ENCODE peak calls at places on chromosomes 6 and 20, in eight cellular contexts. X is small intestine; P is HCT116; V is PC-3; E is thoracic aorta; T is left ventricle myocardium inferior; D is effector memory CD4-positive, alpha-beta T cell; F is psoas muscle. R is an unnamed sample.

GRCh38 chr6:45478235-45478634 is 100.5 kb upstream of the SUPT3H start:
- DNase-seq in X (no peak), P (no peak), V (peak; percentile 71), E (no peak), T (no peak), D (no peak), F (no peak), R (no peak)

GRCh38 chr20:53934421-53935352 is 135.7 kb downstream of the BCAS1 start:
- DNase-seq in X (no peak), P (no peak), V (peak; percentile 40), E (no peak), T (peak; percentile 33), D (no peak), F (no peak), R (no peak)

GRCh38 chr6:163760860-163761259 is 346.3 kb downstream of the QKI start:
- DNase-seq in X (no peak), P (no peak), V (no peak), E (no peak), T (no peak), D (no peak), F (no peak), R (no peak)

GRCh38 chr6:33718713-33719112 is 7.2 kb upstream of the UQCC2 start:
- DNase-seq in X (no peak), P (no peak), V (no peak), E (no peak), T (no peak), D (no peak), F (no peak), R (peak; percentile 20)

GRCh38 chr20:25072226-25072811 is 9.6 kb downstream of the VSX1 start:
- DNase-seq in X (no peak), P (no peak), V (peak; percentile 53), E (no peak), T (no peak), D (no peak), F (no peak), R (peak; percentile 10)

GRCh38 chr6:5905431-5906339 is 101.0 kb downstream of the NRN1 start:
- DNase-seq in X (no peak), P (no peak), V (peak; percentile 44), E (peak; percentile 60), T (peak; percentile 80), D (no peak), F (peak; percentile 85), R (no peak)

GRCh38 chr6:17705428-17705777 is 1.3 kb downstream of the NUP153 start:
- DNase-seq in X (no peak), P (peak; percentile 21), V (peak; percentile 70), E (peak; percentile 13), T (no peak), D (no peak), F (peak; percentile 35), R (no peak)

GRCh38 chr6:135030532-135031178 is 24.0 kb downstream of the HBS1L start:
- DNase-seq in X (no peak), P (no peak), V (no peak), E (no peak), T (no peak), D (no peak), F (no peak), R (no peak)

GRCh38 chr6:51495016-51495805 is 592.2 kb downstream of the PKHD1 start:
- DNase-seq in X (no peak), P (no peak), V (no peak), E (no peak), T (no peak), D (no peak), F (no peak), R (no peak)

GRCh38 chr6:128655978-128656498 is 135.6 kb upstream of the PTPRK start:
- DNase-seq in X (no peak), P (peak; percentile 85), V (peak; percentile 89), E (no peak), T (no peak), D (no peak), F (no peak), R (no peak)

GRCh38 chr6:85714893-85715530 is 72.3 kb upstream of the SYNCRIP start:
- DNase-seq in X (no peak), P (no peak), V (no peak), E (no peak), T (no peak), D (no peak), F (peak; percentile 40), R (no peak)

GRCh38 chr6:146803601-146804000 is 204.8 kb downstream of the ADGB start:
- DNase-seq in X (no peak), P (no peak), V (no peak), E (no peak), T (peak; percentile 23), D (no peak), F (no peak), R (peak; percentile 62)

GRCh38 chr6:113530769-113531168 is 326.4 kb upstream of the MARCKS start:
- DNase-seq in X (no peak), P (no peak), V (peak; percentile 66), E (no peak), T (no peak), D (no peak), F (no peak), R (no peak)

GRCh38 chr6:41580690-41581089 is 34.5 kb downstream of the FOXP4 start:
- DNase-seq in X (no peak), P (no peak), V (no peak), E (no peak), T (no peak), D (no peak), F (no peak), R (no peak)

GRCh38 chr6:41583576-41583975 is 37.4 kb downstream of the FOXP4 start:
- DNase-seq in X (no peak), P (no peak), V (no peak), E (no peak), T (no peak), D (no peak), F (no peak), R (no peak)

GRCh38 chr6:41584205-41584604 is 38.0 kb downstream of the FOXP4 start:
- DNase-seq in X (peak; percentile 35), P (no peak), V (no peak), E (no peak), T (no peak), D (no peak), F (no peak), R (no peak)

GRCh38 chr6:41581381-41581991 is 35.3 kb downstream of the FOXP4 start:
- DNase-seq in X (no peak), P (peak; percentile 33), V (peak; percentile 84), E (peak; percentile 53), T (no peak), D (no peak), F (peak; percentile 59), R (no peak)

DNA sequence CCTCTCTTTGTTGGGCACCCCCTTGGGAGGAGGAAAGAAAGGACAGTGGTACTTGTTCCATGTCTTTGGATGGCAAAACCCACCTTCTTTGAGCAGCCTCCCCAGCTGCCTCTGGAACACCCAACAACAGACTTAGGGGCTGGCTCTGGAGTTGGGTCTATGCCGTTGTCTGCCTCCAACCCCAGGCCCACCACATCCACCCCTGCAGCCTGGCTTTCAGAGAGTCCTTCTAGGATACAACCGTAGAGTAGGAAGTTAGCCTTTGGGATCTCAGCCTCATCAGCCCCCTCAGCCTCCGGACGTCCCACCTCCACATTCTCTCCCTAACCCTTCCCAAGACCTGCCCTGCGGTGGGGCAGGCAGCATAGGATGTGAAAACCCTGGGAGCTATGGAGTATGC is 36.4 kb downstream of the FOXP4 start:
- DNase-seq in X (no peak), P (no peak), V (no peak), E (no peak), T (no peak), D (no peak), F (no peak), R (no peak)
- H3K4me1 ChIP-seq in X (peaks cover 21% of the 10 kb centered on the region), P (peaks cover 38% of the 10 kb centered on the region), V (peaks cover 38% of the 10 kb centered on the region), E (peaks cover 40% of the 10 kb centered on the region), T (peaks cover 60% of the 10 kb centered on the region), D (no peaks in the 10 kb centered on the region), F (peaks cover 23% of the 10 kb centered on the region), R (peaks cover 15% of the 10 kb centered on the region)

GRCh38 chr20:63856111-63856511 is 5.2 kb upstream of the ABHD16B start:
- DNase-seq in X (no peak), P (no peak), V (no peak), E (no peak), T (no peak), D (no peak), F (no peak), R (no peak)

GRCh38 chr20:63857751-63858392 is 3.4 kb upstream of the ABHD16B start:
- DNase-seq in X (no peak), P (no peak), V (no peak), E (no peak), T (peak; percentile 55), D (no peak), F (no peak), R (no peak)

GRCh38 chr20:63860325-63861051 is 810 bp upstream of the ABHD16B start:
- DNase-seq in X (no peak), P (no peak), V (no peak), E (no peak), T (no peak), D (no peak), F (no peak), R (no peak)

GRCh38 chr20:63859166-63859699 is 2.1 kb upstream of the ABHD16B start:
- DNase-seq in X (no peak), P (no peak), V (no peak), E (no peak), T (no peak), D (no peak), F (no peak), R (no peak)

DNA sequence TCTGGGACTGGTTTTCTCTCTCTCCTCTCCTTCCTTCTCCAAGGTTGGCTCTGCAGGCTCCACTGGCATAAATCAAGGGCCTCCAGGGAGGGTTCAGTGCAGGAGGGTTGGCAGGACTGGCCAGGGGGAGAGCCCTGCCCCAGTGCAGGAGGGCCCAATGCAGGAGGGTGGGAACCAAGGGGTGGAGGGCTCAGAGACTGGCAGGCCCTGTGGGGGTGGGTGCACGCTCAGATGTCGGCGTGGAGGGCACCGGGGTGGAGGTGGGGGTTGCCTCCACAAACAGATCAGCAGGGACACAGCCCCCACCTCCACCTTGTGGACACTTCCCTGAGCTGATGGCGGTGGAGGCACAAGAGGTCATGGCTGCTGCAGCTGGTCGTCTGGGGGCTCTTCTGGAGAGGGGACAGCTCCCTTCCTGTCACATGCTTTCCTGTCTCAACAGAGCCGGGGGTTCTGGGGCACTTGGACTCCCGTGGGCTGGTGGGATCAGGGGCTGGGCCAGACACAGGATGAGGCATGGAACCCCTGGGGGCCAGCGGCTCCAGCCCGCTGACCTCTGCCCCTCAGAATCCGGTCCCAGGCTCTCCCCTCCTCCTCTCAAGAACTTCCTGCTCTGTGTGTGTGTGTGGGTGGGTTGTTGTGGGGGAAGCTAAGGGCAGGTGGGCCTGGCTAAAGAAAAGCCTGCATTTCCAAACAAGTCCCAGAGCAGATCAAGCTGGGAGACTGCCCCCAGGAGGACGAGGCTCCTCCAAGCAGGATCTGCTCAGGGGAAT is 2.7 kb upstream of the ABHD16B start:
- DNase-seq in X (no peak), P (no peak), V (no peak), E (no peak), T (peak; percentile 63), D (no peak), F (no peak), R (no peak)
- H3K4me1 ChIP-seq in X (no peaks in the 10 kb centered on the region), P (peaks cover 11% of the 10 kb centered on the region), V (peaks cover 3% of the 10 kb centered on the region), E (peaks cover 43% of the 10 kb centered on the region), T (peaks cover 75% of the 10 kb centered on the region), D (peaks cover 28% of the 10 kb centered on the region), F (peaks cover 18% of the 10 kb centered on the region), R (peaks cover 58% of the 10 kb centered on the region)

GRCh38 chr20:43957392-43957791 is 42.7 kb downstream of the TOX2 start:
- DNase-seq in X (no peak), P (no peak), V (no peak), E (no peak), T (no peak), D (no peak), F (no peak), R (no peak)
- H3K4me1 ChIP-seq in X (peaks cover 18% of the 10 kb centered on the region), P (peaks cover 73% of the 10 kb centered on the region), V (peaks cover 33% of the 10 kb centered on the region), E (peaks cover 58% of the 10 kb centered on the region), T (peaks cover 33% of the 10 kb centered on the region), D (peaks cover 59% of the 10 kb centered on the region), F (no peaks in the 10 kb centered on the region), R (peaks cover 60% of the 10 kb centered on the region)

GRCh38 chr6:43759926-43760798 is 9.8 kb upstream of the VEGFA start:
- DNase-seq in X (no peak), P (no peak), V (no peak), E (no peak), T (no peak), D (no peak), F (no peak), R (no peak)
- H3K4me1 ChIP-seq in X (no peaks in the 10 kb centered on the region), P (no peaks in the 10 kb centered on the region), V (no peaks in the 10 kb centered on the region), E (no peaks in the 10 kb centered on the region), T (peaks cover 3% of the 10 kb centered on the region), D (no peaks in the 10 kb centered on the region), F (no peaks in the 10 kb centered on the region), R (peaks cover 9% of the 10 kb centered on the region)